ENCODE peak calls at places on chromosomes 11 and 22, in six cellular contexts. P, Y, N, J, K and G are unnamed samples.

GRCh38 chr11:119772581-119772980 is 43.6 kb upstream of the NECTIN1 start:
- DNase-seq in J (no peak), K (no peak), P (no peak), N (no peak), Y (no peak), G (no peak)

GRCh38 chr22:31646186-31647019 is 15.6 kb downstream of the PISD start:
- DNase-seq in P (no peak), K (peak; percentile 98), J (peak; percentile 99), N (no peak), Y (peak; percentile 91), G (peak; percentile 100)

GRCh38 chr11:296976-297665 is 2.2 kb downstream of the IFITM5 start:
- DNase-seq in N (no peak), J (no peak), Y (no peak), K (peak; percentile 62), P (peak; percentile 37), G (no peak)

GRCh38 chr22:30175743-30176288 is 70.7 kb downstream of the LIF start:
- DNase-seq in N (no peak), K (no peak), P (no peak), Y (no peak), J (no peak), G (no peak)

GRCh38 chr22:30078320-30079311 is 1.6 kb upstream of the HORMAD2 start:
- DNase-seq in K (no peak), N (no peak), P (no peak), Y (no peak), J (no peak), G (no peak)

GRCh38 chr11:111978028-111978771 is 41.1 kb downstream of the DIXDC1 start:
- DNase-seq in K (peak; percentile 74), N (peak; percentile 92), Y (peak; percentile 81), P (peak; percentile 21), J (no peak), G (no peak)

GRCh38 chr11:79312591-79313267 is 128.1 kb downstream of the TENM4 start:
- DNase-seq in Y (peak; percentile 7), K (peak; percentile 11), P (no peak), J (no peak), N (no peak), G (no peak)

GRCh38 chr11:129846508-129847335 is 31.1 kb downstream of the TMEM45B start:
- DNase-seq in J (peak; percentile 77), Y (peak; percentile 90), K (peak; percentile 96), N (no peak), P (no peak), G (peak; percentile 93)

GRCh38 chr22:37995460-37995859 is 11.1 kb upstream of the SOX10 start:
- DNase-seq in Y (no peak), J (no peak), N (no peak), P (no peak), K (no peak), G (no peak)

GRCh38 chr11:36108812-36109498 is 165.1 kb downstream of the LDLRAD3 start:
- DNase-seq in J (no peak), K (no peak), N (no peak), P (no peak), Y (no peak), G (no peak)

GRCh38 chr11:8015753-8016239 is 28.7 kb downstream of the EIF3F start:
- DNase-seq in K (peak; percentile 68), Y (no peak), P (no peak), J (no peak), N (peak; percentile 60), G (no peak)

GRCh38 chr11:1206391-1207271 is 16.2 kb upstream of the MUC5B start:
- DNase-seq in J (no peak), N (no peak), Y (no peak), K (no peak), P (peak; percentile 3), G (no peak)

GRCh38 chr11:70060611-70061293 is 17.4 kb upstream of the ANO1 start:
- DNase-seq in J (no peak), N (peak; percentile 47), P (no peak), K (no peak), Y (no peak), G (no peak)

GRCh38 chr22:22391543-22391942 is 117.0 kb downstream of the ZNF280B start:
- DNase-seq in J (no peak), K (no peak), Y (no peak), P (no peak), N (peak; percentile 22), G (no peak)

GRCh38 chr11:94193288-94193687 is 64.6 kb downstream of the PANX1 start:
- DNase-seq in K (peak; percentile 65), J (peak; percentile 18), N (no peak), P (no peak), Y (peak; percentile 60), G (no peak)

GRCh38 chr22:26139320-26139719 is 29.9 kb upstream of the SEZ6L start:
- DNase-seq in Y (no peak), J (no peak), K (no peak), P (peak; percentile 71), N (no peak), G (no peak)

GRCh38 chr11:67441731-67442401 is 1.4 kb downstream of the CORO1B start:
- DNase-seq in Y (no peak), N (no peak), J (no peak), P (no peak), K (no peak), G (no peak)

GRCh38 chr22:29205260-29205597 is 467 bp upstream of the EMID1 start:
- DNase-seq in J (no peak), N (no peak), K (no peak), P (peak; percentile 52), Y (no peak), G (no peak)

GRCh38 chr11:1853376-1854131 is 670 bp downstream of the LSP1 start:
- DNase-seq in J (no peak), N (no peak), P (no peak), Y (no peak), K (no peak), G (no peak)

GRCh38 chr22:44828193-44828592 is 75.8 kb downstream of the ARHGAP8 start:
- DNase-seq in Y (peak; percentile 4), P (no peak), J (no peak), K (no peak), N (no peak), G (no peak)

GRCh38 chr11:17865765-17866428 is 131.3 kb downstream of the KCNC1 start:
- DNase-seq in P (no peak), K (peak; percentile 28), N (no peak), Y (no peak), J (no peak), G (no peak)

GRCh38 chr11:33476945-33477584 is 219.9 kb downstream of the HIPK3 start:
- DNase-seq in J (no peak), Y (peak; percentile 46), N (no peak), P (no peak), K (no peak), G (no peak)

GRCh38 chr22:44392446-44392921 is 79.7 kb upstream of the SHISAL1 start:
- DNase-seq in P (peak; percentile 2), K (no peak), J (no peak), Y (no peak), N (no peak), G (no peak)

GRCh38 chr11:76291576-76292526 is 85.5 kb upstream of the WNT11 start:
- DNase-seq in Y (no peak), N (no peak), K (no peak), J (peak; percentile 38), P (no peak), G (no peak)

GRCh38 chr11:6127881-6128280 is 20.4 kb downstream of the OR56B4 start:
- DNase-seq in J (no peak), Y (peak; percentile 2), N (no peak), K (no peak), P (no peak), G (no peak)

GRCh38 chr11:127454856-127455255 is 454.3 kb upstream of the KIRREL3 start:
- DNase-seq in P (no peak), Y (no peak), K (no peak), N (no peak), J (peak; percentile 53), G (no peak)

GRCh38 chr11:128905345-128906184 is 14.4 kb downstream of the KCNJ5 start:
- DNase-seq in J (no peak), Y (peak; percentile 38), P (peak; percentile 72), N (no peak), K (no peak), G (no peak)

GRCh38 chr11:106585061-106585460 is 433.2 kb downstream of the GUCY1A2 start:
- DNase-seq in J (no peak), N (no peak), Y (peak; percentile 57), K (peak; percentile 54), P (no peak), G (no peak)

GRCh38 chr22:28925916-28926315 is 42.5 kb downstream of the ZNRF3 start:
- DNase-seq in P (no peak), J (no peak), N (no peak), K (no peak), Y (no peak), G (no peak)

DNA sequence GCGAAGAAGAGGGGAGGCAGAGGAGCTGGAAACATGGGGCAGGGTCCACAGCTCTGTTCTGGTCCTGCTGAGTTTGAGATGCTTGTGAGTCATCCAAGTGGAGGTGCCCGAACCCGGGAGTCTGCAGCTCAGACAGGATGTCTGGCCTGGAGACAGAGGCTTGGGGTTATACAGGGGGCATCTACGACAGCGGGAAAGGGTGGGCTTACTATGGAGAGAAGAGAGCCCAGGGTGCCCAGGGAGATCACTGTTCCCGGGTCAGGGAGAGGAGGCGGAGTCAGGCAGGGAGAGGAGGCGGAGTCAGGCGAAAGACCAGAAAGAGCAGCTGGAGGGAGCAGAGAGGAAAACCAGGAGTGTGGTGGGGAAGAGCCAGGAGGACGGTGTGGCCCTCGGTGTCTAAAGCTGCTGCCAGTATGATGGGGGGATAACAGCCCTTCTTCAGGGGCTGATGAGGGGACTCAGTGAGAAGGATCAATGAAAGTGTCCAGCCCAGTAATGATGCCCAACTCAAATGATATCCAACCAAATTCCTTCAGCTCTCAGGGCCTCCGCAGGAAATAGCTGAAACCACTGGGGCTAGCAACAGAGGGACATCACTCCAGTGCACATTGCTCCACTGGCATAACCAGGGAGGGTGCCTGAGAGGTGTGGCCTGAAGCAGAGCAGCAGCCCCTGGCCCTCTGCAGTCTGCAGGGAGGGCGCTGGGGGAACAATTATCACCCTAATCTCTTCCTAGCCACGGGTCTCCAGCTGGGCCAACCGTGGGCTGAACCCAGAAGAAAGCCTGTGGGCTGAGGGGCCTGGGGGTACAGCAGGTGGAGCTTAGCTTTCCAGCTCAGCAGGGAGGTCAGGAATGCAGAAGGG is 2.6 kb upstream of the LTBP3 start:
- DNase-seq in J (no peak), Y (peak; percentile 69), N (no peak), K (no peak), P (peak; percentile 64), G (no peak)
- H3K4me3 ChIP-seq in J (no peak overlapping the region), Y (no peak overlapping the region), N (no peak overlapping the region), K (no peak overlapping the region), P (no peak overlapping the region), G (no peak overlapping the region)

GRCh38 chr11:60944504-60945294 is 7.3 kb downstream of the SLC15A3 start:
- DNase-seq in N (no peak), K (no peak), Y (no peak), P (no peak), J (no peak), G (no peak)
- TF ChIP-seq CTCF in N (no peak), K (peak; percentile 16), Y (peak; percentile 21), P (no peak), J (peak; percentile 37), G (peak; percentile 25)

GRCh38 chr11:99162819-99163218 is 142.1 kb downstream of the CNTN5 start:
- DNase-seq in J (no peak), K (no peak), Y (no peak), N (no peak), P (no peak), G (no peak)
- H3K4me3 ChIP-seq in J (no peak overlapping the region), K (no peak overlapping the region), Y (no peak overlapping the region), N (no peak overlapping the region), P (no peak overlapping the region), G (no peak overlapping the region)

DNA sequence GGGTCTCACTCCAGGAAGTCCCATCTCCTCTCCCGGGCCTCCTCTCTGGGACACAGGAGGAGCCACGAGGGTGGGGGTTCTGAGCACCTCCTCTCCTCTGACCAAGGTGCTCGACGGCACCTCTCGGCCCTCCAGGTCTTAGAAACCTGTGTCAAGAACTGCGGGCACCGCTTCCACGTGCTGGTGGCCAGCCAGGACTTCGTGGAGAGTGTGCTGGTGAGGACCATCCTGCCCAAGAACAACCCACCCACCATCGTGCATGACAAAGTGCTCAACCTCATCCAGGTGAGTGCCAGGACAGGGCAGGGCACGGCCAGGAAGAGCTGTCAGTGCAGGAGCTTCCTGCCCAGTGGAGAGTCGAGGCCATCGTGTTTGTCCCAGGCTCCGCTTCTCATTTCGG is 23.2 kb downstream of the TOM1 start:
- DNase-seq in Y (no peak), P (no peak), N (no peak), J (no peak), K (no peak), G (no peak)
- TF ChIP-seq CTCF in Y (no peak), P (no peak), N (no peak), J (no peak), K (no peak), G (no peak)